ENCODE peak calls at places on chromosomes 2 and 18, in five cellular contexts. One of them, this sample, is unnamed.

GRCh38 chr2:140986456-140986855 is 1144.4 kb downstream of the LRP1B start:
- DNase-seq in activated CD4-positive, CD25-positive, alpha-beta regulatory T cell: no peak
- DNase-seq in HuH-7: no peak
- DNase-seq in pancreas: no peak
- DNase-seq in iris pigment epithelial cell: no peak
- DNase-seq in this sample: no peak

GRCh38 chr2:3634631-3635091 is 23.3 kb upstream of the ALLC start:
- DNase-seq in pancreas: no peak
- DNase-seq in iris pigment epithelial cell: no peak
- DNase-seq in HuH-7: no peak
- DNase-seq in activated CD4-positive, CD25-positive, alpha-beta regulatory T cell: no peak
- DNase-seq in this sample: no peak

GRCh38 chr2:232809349-232810124 is 33.2 kb upstream of the KCNJ13 start:
- DNase-seq in activated CD4-positive, CD25-positive, alpha-beta regulatory T cell: no peak
- DNase-seq in HuH-7: no peak
- DNase-seq in pancreas: no peak
- DNase-seq in iris pigment epithelial cell: no peak
- DNase-seq in this sample: peak; percentile 60

GRCh38 chr2:25567406-25567805 is 106.0 kb downstream of the DTNB start:
- DNase-seq in HuH-7: peak; percentile 45
- DNase-seq in pancreas: no peak
- DNase-seq in iris pigment epithelial cell: peak; percentile 55
- DNase-seq in activated CD4-positive, CD25-positive, alpha-beta regulatory T cell: no peak
- DNase-seq in this sample: no peak

GRCh38 chr2:41779873-41780272 is 267.9 kb upstream of the PKDCC start:
- DNase-seq in iris pigment epithelial cell: no peak
- DNase-seq in pancreas: no peak
- DNase-seq in activated CD4-positive, CD25-positive, alpha-beta regulatory T cell: no peak
- DNase-seq in HuH-7: no peak
- DNase-seq in this sample: no peak

GRCh38 chr2:26809876-26810577 is 24.2 kb downstream of the CENPA start:
- DNase-seq in pancreas: no peak
- DNase-seq in iris pigment epithelial cell: no peak
- DNase-seq in activated CD4-positive, CD25-positive, alpha-beta regulatory T cell: no peak
- DNase-seq in HuH-7: no peak
- DNase-seq in this sample: no peak

GRCh38 chr2:181131584-181131983 is 151.2 kb downstream of the UBE2E3 start:
- DNase-seq in activated CD4-positive, CD25-positive, alpha-beta regulatory T cell: no peak
- DNase-seq in HuH-7: no peak
- DNase-seq in pancreas: no peak
- DNase-seq in iris pigment epithelial cell: no peak
- DNase-seq in this sample: no peak

GRCh38 chr18:26827581-26827980 is 37.9 kb downstream of the AQP4 start:
- DNase-seq in HuH-7: no peak
- DNase-seq in pancreas: no peak
- DNase-seq in iris pigment epithelial cell: no peak
- DNase-seq in activated CD4-positive, CD25-positive, alpha-beta regulatory T cell: no peak
- DNase-seq in this sample: no peak

GRCh38 chr18:27449104-27449503 is 264.0 kb upstream of the CHST9 start:
- DNase-seq in pancreas: no peak
- DNase-seq in activated CD4-positive, CD25-positive, alpha-beta regulatory T cell: no peak
- DNase-seq in HuH-7: no peak
- DNase-seq in iris pigment epithelial cell: no peak
- DNase-seq in this sample: no peak

GRCh38 chr2:187102381-187102780 is 253.4 kb upstream of the ZSWIM2 start:
- DNase-seq in HuH-7: no peak
- DNase-seq in activated CD4-positive, CD25-positive, alpha-beta regulatory T cell: no peak
- DNase-seq in pancreas: no peak
- DNase-seq in iris pigment epithelial cell: no peak
- DNase-seq in this sample: no peak

GRCh38 chr18:6843308-6843707 is 113.8 kb downstream of the ARHGAP28 start:
- DNase-seq in iris pigment epithelial cell: no peak
- DNase-seq in pancreas: no peak
- DNase-seq in activated CD4-positive, CD25-positive, alpha-beta regulatory T cell: no peak
- DNase-seq in HuH-7: no peak
- DNase-seq in this sample: no peak

GRCh38 chr2:177165731-177166711 is 46.6 kb upstream of the HNRNPA3 start:
- DNase-seq in pancreas: peak; percentile 23
- DNase-seq in activated CD4-positive, CD25-positive, alpha-beta regulatory T cell: no peak
- DNase-seq in iris pigment epithelial cell: peak; percentile 59
- DNase-seq in HuH-7: no peak
- DNase-seq in this sample: no peak

GRCh38 chr18:23143871-23144270 is 8.6 kb downstream of the CABLES1 start:
- DNase-seq in pancreas: no peak
- DNase-seq in activated CD4-positive, CD25-positive, alpha-beta regulatory T cell: no peak
- DNase-seq in HuH-7: no peak
- DNase-seq in iris pigment epithelial cell: no peak
- DNase-seq in this sample: no peak

GRCh38 chr2:227411320-227411989 is 23.7 kb upstream of the SCYGR1 start:
- DNase-seq in HuH-7: no peak
- DNase-seq in pancreas: no peak
- DNase-seq in iris pigment epithelial cell: peak; percentile 92
- DNase-seq in activated CD4-positive, CD25-positive, alpha-beta regulatory T cell: no peak
- DNase-seq in this sample: no peak

This sample was measured in gastrocnemius medialis.